ENCODE peak calls at places on chromosomes 13 and 19, in eight cellular contexts. One of them, this sample, is unnamed.

GRCh38 chr19:17614476-17614875 is 59.0 kb downstream of the COLGALT1 start:
- DNase-seq in fibroblast of lung: no peak
- DNase-seq in CD4-positive, alpha-beta memory T cell: no peak
- DNase-seq in SK-N-SH: no peak
- DNase-seq in heart right ventricle: no peak
- DNase-seq in cardiac muscle cell: no peak
- DNase-seq in spleen: no peak
- DNase-seq in psoas muscle: no peak
- DNase-seq in this sample: no peak

GRCh38 chr13:65825039-65825438 is 1405.1 kb downstream of the PCDH9 start:
- DNase-seq in spleen: no peak
- DNase-seq in fibroblast of lung: no peak
- DNase-seq in psoas muscle: no peak
- DNase-seq in cardiac muscle cell: no peak
- DNase-seq in CD4-positive, alpha-beta memory T cell: no peak
- DNase-seq in heart right ventricle: no peak
- DNase-seq in SK-N-SH: no peak
- DNase-seq in this sample: no peak

GRCh38 chr19:51568456-51568855 is 2.6 kb upstream of the ZNF175 start:
- DNase-seq in CD4-positive, alpha-beta memory T cell: no peak
- DNase-seq in SK-N-SH: no peak
- DNase-seq in heart right ventricle: no peak
- DNase-seq in spleen: no peak
- DNase-seq in psoas muscle: no peak
- DNase-seq in fibroblast of lung: no peak
- DNase-seq in cardiac muscle cell: no peak
- DNase-seq in this sample: no peak

GRCh38 chr13:109256866-109257760 is 529.3 kb downstream of the IRS2 start:
- DNase-seq in spleen: no peak
- DNase-seq in psoas muscle: no peak
- DNase-seq in heart right ventricle: no peak
- DNase-seq in SK-N-SH: no peak
- DNase-seq in fibroblast of lung: peak; percentile 99
- DNase-seq in CD4-positive, alpha-beta memory T cell: no peak
- DNase-seq in cardiac muscle cell: peak; percentile 59
- DNase-seq in this sample: no peak

GRCh38 chr13:75415720-75416119 is 66.2 kb downstream of the TBC1D4 start:
- DNase-seq in heart right ventricle: no peak
- DNase-seq in spleen: no peak
- DNase-seq in CD4-positive, alpha-beta memory T cell: no peak
- DNase-seq in psoas muscle: no peak
- DNase-seq in cardiac muscle cell: no peak
- DNase-seq in fibroblast of lung: peak; percentile 93
- DNase-seq in SK-N-SH: no peak
- DNase-seq in this sample: no peak

GRCh38 chr13:42174344-42175162 is 97.4 kb upstream of the AKAP11 start:
- DNase-seq in cardiac muscle cell: no peak
- DNase-seq in psoas muscle: no peak
- DNase-seq in CD4-positive, alpha-beta memory T cell: no peak
- DNase-seq in SK-N-SH: no peak
- DNase-seq in spleen: no peak
- DNase-seq in heart right ventricle: no peak
- DNase-seq in fibroblast of lung: peak; percentile 60
- DNase-seq in this sample: no peak

GRCh38 chr19:16825312-16826168 is 3.7 kb upstream of the SIN3B start:
- DNase-seq in cardiac muscle cell: no peak
- DNase-seq in psoas muscle: peak; percentile 59
- DNase-seq in fibroblast of lung: peak; percentile 79
- DNase-seq in CD4-positive, alpha-beta memory T cell: no peak
- DNase-seq in heart right ventricle: peak; percentile 50
- DNase-seq in spleen: no peak
- DNase-seq in SK-N-SH: peak; percentile 33
- DNase-seq in this sample: no peak

GRCh38 chr13:100544866-100545683 is 43.5 kb downstream of the GGACT start:
- DNase-seq in SK-N-SH: no peak
- DNase-seq in cardiac muscle cell: no peak
- DNase-seq in spleen: no peak
- DNase-seq in psoas muscle: peak; percentile 61
- DNase-seq in CD4-positive, alpha-beta memory T cell: no peak
- DNase-seq in heart right ventricle: peak; percentile 68
- DNase-seq in fibroblast of lung: no peak
- DNase-seq in this sample: peak; percentile 78

GRCh38 chr13:40982772-40983171 is 36.3 kb downstream of the ELF1 start:
- DNase-seq in heart right ventricle: no peak
- DNase-seq in SK-N-SH: peak; percentile 38
- DNase-seq in cardiac muscle cell: peak; percentile 61
- DNase-seq in fibroblast of lung: peak; percentile 67
- DNase-seq in spleen: no peak
- DNase-seq in psoas muscle: no peak
- DNase-seq in CD4-positive, alpha-beta memory T cell: peak; percentile 78
- DNase-seq in this sample: no peak

DNA sequence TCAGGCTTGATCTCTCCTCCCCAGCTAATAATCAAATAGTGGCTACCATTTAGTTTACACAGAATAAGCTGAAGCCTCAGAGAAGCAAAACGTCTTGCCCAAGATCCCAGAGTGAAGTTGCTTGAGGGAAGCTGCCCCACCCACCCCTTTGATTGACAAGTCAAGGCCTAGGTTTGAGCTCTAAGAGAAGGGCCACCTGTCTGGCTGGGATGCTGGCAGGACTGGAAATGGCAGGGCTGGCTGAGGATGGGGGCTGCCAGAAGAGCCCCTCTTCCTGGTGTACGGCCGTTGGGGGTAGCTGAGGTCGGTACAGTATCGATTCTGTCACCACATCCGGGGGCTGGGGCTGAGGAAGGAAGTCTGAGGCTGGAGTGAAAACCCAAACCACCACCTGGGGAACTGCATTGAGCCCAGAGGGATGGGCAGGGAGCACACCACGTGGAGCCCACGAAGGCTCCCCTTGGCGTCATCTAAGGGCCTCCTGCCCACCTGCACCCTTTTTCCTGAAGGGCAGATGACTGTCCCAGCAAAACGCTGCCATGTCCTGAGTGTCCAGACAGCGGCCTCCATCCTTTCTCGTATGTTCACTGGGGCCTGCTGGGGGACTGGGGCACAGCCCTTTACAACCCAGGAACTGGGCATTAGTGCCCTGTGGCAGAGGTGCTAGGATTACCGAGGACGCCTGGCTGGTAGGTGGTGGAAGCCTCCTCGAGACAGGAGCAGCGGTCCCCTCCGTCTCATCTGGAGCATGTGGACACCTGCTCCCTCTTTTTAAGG is 1.4 kb upstream of the PRKD2 start:
- DNase-seq in spleen: peak; percentile 91
- DNase-seq in SK-N-SH: no peak
- DNase-seq in fibroblast of lung: no peak
- DNase-seq in heart right ventricle: no peak
- DNase-seq in cardiac muscle cell: no peak
- DNase-seq in psoas muscle: no peak
- DNase-seq in CD4-positive, alpha-beta memory T cell: peak; percentile 79
- DNase-seq in this sample: no peak
- H3K4me1 ChIP-seq in spleen: peaks cover 50% of the 10 kb centered on the region
- H3K4me1 ChIP-seq in SK-N-SH: no peaks in the 10 kb centered on the region
- H3K4me1 ChIP-seq in fibroblast of lung: peaks cover 2% of the 10 kb centered on the region
- H3K4me1 ChIP-seq in heart right ventricle: peaks cover 8% of the 10 kb centered on the region
- H3K4me1 ChIP-seq in cardiac muscle cell: peaks cover 12% of the 10 kb centered on the region
- H3K4me1 ChIP-seq in psoas muscle: peaks cover 18% of the 10 kb centered on the region
- H3K4me1 ChIP-seq in CD4-positive, alpha-beta memory T cell: peaks cover 37% of the 10 kb centered on the region
- H3K4me1 ChIP-seq in this sample: peaks cover 50% of the 10 kb centered on the region

GRCh38 chr19:34405892-34406660 is 1.9 kb downstream of the PDCD2L start:
- DNase-seq in fibroblast of lung: no peak
- DNase-seq in cardiac muscle cell: no peak
- DNase-seq in spleen: peak; percentile 23
- DNase-seq in CD4-positive, alpha-beta memory T cell: no peak
- DNase-seq in psoas muscle: no peak
- DNase-seq in SK-N-SH: no peak
- DNase-seq in heart right ventricle: no peak
- DNase-seq in this sample: peak; percentile 20
- H3K4me3 ChIP-seq in fibroblast of lung: no peak overlapping the region
- H3K4me3 ChIP-seq in cardiac muscle cell: no peak overlapping the region
- H3K4me3 ChIP-seq in spleen: no peak overlapping the region
- H3K4me3 ChIP-seq in CD4-positive, alpha-beta memory T cell: no peak overlapping the region
- H3K4me3 ChIP-seq in psoas muscle: no peak overlapping the region
- H3K4me3 ChIP-seq in SK-N-SH: no peak overlapping the region
- H3K4me3 ChIP-seq in heart right ventricle: no peak overlapping the region
- H3K4me3 ChIP-seq in this sample: no peak overlapping the region

GRCh38 chr19:41218615-41219507 is at the start of gene AXL:
- DNase-seq in spleen: no peak
- DNase-seq in SK-N-SH: peak; percentile 43
- DNase-seq in psoas muscle: peak; percentile 78
- DNase-seq in cardiac muscle cell: peak; percentile 91
- DNase-seq in CD4-positive, alpha-beta memory T cell: no peak
- DNase-seq in heart right ventricle: peak; percentile 81
- DNase-seq in fibroblast of lung: peak; percentile 85
- DNase-seq in this sample: peak; percentile 76

GRCh38 chr19:41218249-41218614 is 791 bp upstream of the AXL start:
- DNase-seq in fibroblast of lung: no peak
- DNase-seq in psoas muscle: no peak
- DNase-seq in spleen: no peak
- DNase-seq in heart right ventricle: no peak
- DNase-seq in SK-N-SH: no peak
- DNase-seq in cardiac muscle cell: no peak
- DNase-seq in CD4-positive, alpha-beta memory T cell: no peak
- DNase-seq in this sample: no peak

GRCh38 chr19:41222240-41222639 is 3.2 kb downstream of the AXL start:
- DNase-seq in CD4-positive, alpha-beta memory T cell: no peak
- DNase-seq in SK-N-SH: no peak
- DNase-seq in cardiac muscle cell: no peak
- DNase-seq in fibroblast of lung: no peak
- DNase-seq in spleen: no peak
- DNase-seq in psoas muscle: no peak
- DNase-seq in heart right ventricle: no peak
- DNase-seq in this sample: no peak

GRCh38 chr19:41221514-41222205 is 2.6 kb downstream of the AXL start:
- DNase-seq in psoas muscle: no peak
- DNase-seq in spleen: no peak
- DNase-seq in heart right ventricle: no peak
- DNase-seq in SK-N-SH: no peak
- DNase-seq in fibroblast of lung: no peak
- DNase-seq in CD4-positive, alpha-beta memory T cell: no peak
- DNase-seq in cardiac muscle cell: no peak
- DNase-seq in this sample: no peak

GRCh38 chr19:41219924-41220567 is 1.0 kb downstream of the AXL start:
- DNase-seq in psoas muscle: peak; percentile 56
- DNase-seq in fibroblast of lung: peak; percentile 72
- DNase-seq in cardiac muscle cell: peak; percentile 19
- DNase-seq in heart right ventricle: peak; percentile 67
- DNase-seq in SK-N-SH: no peak
- DNase-seq in CD4-positive, alpha-beta memory T cell: no peak
- DNase-seq in spleen: no peak
- DNase-seq in this sample: no peak
- H3K27ac ChIP-seq in psoas muscle: peak overlapping the region; percentile 73
- H3K27ac ChIP-seq in fibroblast of lung: peak overlapping the region; percentile 99
- H3K27ac ChIP-seq in cardiac muscle cell: no peak overlapping the region
- H3K27ac ChIP-seq in heart right ventricle: peak overlapping the region; percentile 95
- H3K27ac ChIP-seq in SK-N-SH: no peak overlapping the region
- H3K27ac ChIP-seq in CD4-positive, alpha-beta memory T cell: no peak overlapping the region
- H3K27ac ChIP-seq in spleen: peak overlapping the region; percentile 15
- H3K27ac ChIP-seq in this sample: peak overlapping the region; percentile 83

GRCh38 chr19:45163156-45163555 is 2.4 kb upstream of the NKPD1 start:
- DNase-seq in cardiac muscle cell: no peak
- DNase-seq in psoas muscle: no peak
- DNase-seq in CD4-positive, alpha-beta memory T cell: no peak
- DNase-seq in SK-N-SH: no peak
- DNase-seq in heart right ventricle: no peak
- DNase-seq in fibroblast of lung: no peak
- DNase-seq in spleen: no peak
- DNase-seq in this sample: no peak
- H3K4me1 ChIP-seq in cardiac muscle cell: no peaks in the 10 kb centered on the region
- H3K4me1 ChIP-seq in psoas muscle: no peaks in the 10 kb centered on the region
- H3K4me1 ChIP-seq in CD4-positive, alpha-beta memory T cell: peaks cover 20% of the 10 kb centered on the region
- H3K4me1 ChIP-seq in SK-N-SH: no peaks in the 10 kb centered on the region
- H3K4me1 ChIP-seq in heart right ventricle: peaks cover 7% of the 10 kb centered on the region
- H3K4me1 ChIP-seq in fibroblast of lung: no peaks in the 10 kb centered on the region
- H3K4me1 ChIP-seq in spleen: peaks cover 16% of the 10 kb centered on the region
- H3K4me1 ChIP-seq in this sample: peaks cover 20% of the 10 kb centered on the region

GRCh38 chr19:3097442-3097871 is 3.3 kb downstream of the GNA11 start:
- DNase-seq in fibroblast of lung: no peak
- DNase-seq in heart right ventricle: peak; percentile 29
- DNase-seq in psoas muscle: no peak
- DNase-seq in SK-N-SH: no peak
- DNase-seq in CD4-positive, alpha-beta memory T cell: no peak
- DNase-seq in cardiac muscle cell: no peak
- DNase-seq in spleen: peak; percentile 69
- DNase-seq in this sample: no peak
- H3K4me3 ChIP-seq in fibroblast of lung: no peak overlapping the region
- H3K4me3 ChIP-seq in heart right ventricle: peak overlapping the region; percentile 97
- H3K4me3 ChIP-seq in psoas muscle: peak overlapping the region; percentile 98
- H3K4me3 ChIP-seq in SK-N-SH: no peak overlapping the region
- H3K4me3 ChIP-seq in CD4-positive, alpha-beta memory T cell: no peak overlapping the region
- H3K4me3 ChIP-seq in cardiac muscle cell: no peak overlapping the region
- H3K4me3 ChIP-seq in spleen: no peak overlapping the region
- H3K4me3 ChIP-seq in this sample: peak overlapping the region; percentile 94

DNA sequence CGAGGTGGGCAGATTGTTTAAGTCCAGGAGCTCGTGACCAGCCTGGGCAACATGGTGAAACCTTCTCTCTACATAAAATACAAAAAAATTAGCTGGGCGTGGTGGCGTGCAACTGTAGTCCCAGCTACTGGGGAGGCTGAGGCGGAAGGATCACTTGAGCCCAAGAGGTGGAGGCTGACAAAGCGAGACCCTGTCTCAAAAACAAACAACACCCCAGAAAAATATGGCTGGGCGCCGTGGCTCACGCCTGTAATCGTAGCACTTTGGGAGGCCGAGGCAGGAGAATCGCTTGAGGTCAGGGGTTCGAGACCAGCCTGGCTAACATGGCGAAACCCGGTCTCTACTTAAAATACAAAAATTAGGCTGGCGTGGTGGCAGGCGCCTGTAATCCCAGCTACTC is 3.4 kb upstream of the HNRNPL start:
- DNase-seq in psoas muscle: no peak
- DNase-seq in CD4-positive, alpha-beta memory T cell: no peak
- DNase-seq in spleen: no peak
- DNase-seq in heart right ventricle: no peak
- DNase-seq in SK-N-SH: no peak
- DNase-seq in fibroblast of lung: no peak
- DNase-seq in cardiac muscle cell: no peak
- DNase-seq in this sample: no peak
- H3K27ac ChIP-seq in psoas muscle: peak overlapping the region; percentile 98
- H3K27ac ChIP-seq in CD4-positive, alpha-beta memory T cell: peak overlapping the region; percentile 92
- H3K27ac ChIP-seq in spleen: peak overlapping the region; percentile 98
- H3K27ac ChIP-seq in heart right ventricle: peak overlapping the region; percentile 99
- H3K27ac ChIP-seq in SK-N-SH: peak overlapping the region; percentile 91
- H3K27ac ChIP-seq in fibroblast of lung: peak overlapping the region; percentile 91
- H3K27ac ChIP-seq in cardiac muscle cell: peak overlapping the region; percentile 99
- H3K27ac ChIP-seq in this sample: peak overlapping the region; percentile 98

DNA sequence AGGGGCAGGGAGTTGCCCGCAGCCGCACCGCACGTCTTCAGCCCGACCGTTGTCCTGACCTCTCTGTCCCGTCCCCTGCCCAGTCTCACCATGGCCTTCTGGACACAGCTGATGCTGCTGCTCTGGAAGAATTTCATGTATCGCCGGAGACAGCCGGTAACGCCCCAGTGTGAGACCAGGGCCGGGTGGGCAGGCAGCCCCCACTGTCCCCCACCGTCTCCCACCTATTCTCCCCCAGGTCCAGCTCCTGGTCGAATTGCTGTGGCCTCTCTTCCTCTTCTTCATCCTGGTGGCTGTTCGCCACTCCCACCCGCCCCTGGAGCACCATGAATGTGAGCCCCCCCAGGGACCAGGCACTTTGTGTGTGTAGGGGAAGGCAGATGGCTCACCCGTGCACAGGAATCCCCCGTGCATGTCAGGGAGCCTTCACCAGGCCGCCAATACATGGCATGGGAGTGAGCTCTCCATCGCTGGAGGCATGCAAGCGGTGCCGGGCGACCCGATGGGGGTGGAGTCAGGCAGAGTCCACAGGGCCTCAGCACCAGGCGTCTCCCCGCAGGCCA is 1.4 kb downstream of the ABCA7 start:
- DNase-seq in SK-N-SH: no peak
- DNase-seq in fibroblast of lung: no peak
- DNase-seq in cardiac muscle cell: no peak
- DNase-seq in heart right ventricle: no peak
- DNase-seq in CD4-positive, alpha-beta memory T cell: no peak
- DNase-seq in psoas muscle: no peak
- DNase-seq in spleen: peak; percentile 85
- DNase-seq in this sample: no peak
- H3K4me1 ChIP-seq in SK-N-SH: no peaks in the 10 kb centered on the region
- H3K4me1 ChIP-seq in fibroblast of lung: peaks cover 26% of the 10 kb centered on the region
- H3K4me1 ChIP-seq in cardiac muscle cell: peaks cover 8% of the 10 kb centered on the region
- H3K4me1 ChIP-seq in heart right ventricle: peaks cover 5% of the 10 kb centered on the region
- H3K4me1 ChIP-seq in CD4-positive, alpha-beta memory T cell: peaks cover 40% of the 10 kb centered on the region
- H3K4me1 ChIP-seq in psoas muscle: peaks cover 32% of the 10 kb centered on the region
- H3K4me1 ChIP-seq in spleen: peaks cover 43% of the 10 kb centered on the region
- H3K4me1 ChIP-seq in this sample: peaks cover 40% of the 10 kb centered on the region